ENCODE peak calls at places on chromosomes 13 and 19, in five cellular contexts. Y is neuronal stem cell, H is dorsolateral prefrontal cortex, V is HCT116, B is suprapubic skin. G is an unnamed sample.
A peak's percentile ranks its signal among the peaks of the same experiment; 100 is the strongest.

GRCh38 chr13:51942189-51942588 is 69.1 kb downstream of the ATP7B start:
- DNase-seq in B (no peak), H (no peak), Y (no peak), V (peak; percentile 19), G (no peak)

GRCh38 chr19:48218964-48219363 is 36.7 kb downstream of the CARD8 start:
- DNase-seq in Y (no peak), H (no peak), B (no peak), V (no peak), G (no peak)

GRCh38 chr13:111123649-111124048 is 8.5 kb downstream of the ARHGEF7 start:
- DNase-seq in B (no peak), H (no peak), Y (no peak), V (no peak), G (no peak)

GRCh38 chr19:14048439-14049153 is 13.3 kb downstream of the PALM3 start:
- DNase-seq in H (no peak), B (no peak), V (no peak), Y (peak; percentile 30), G (peak; percentile 53)

GRCh38 chr13:77907653-77908341 is 10.8 kb downstream of the EDNRB start:
- DNase-seq in V (no peak), H (no peak), B (no peak), Y (no peak), G (no peak)

GRCh38 chr13:48249018-48249417 is 16.0 kb downstream of the ITM2B start:
- DNase-seq in V (no peak), H (no peak), B (no peak), Y (no peak), G (no peak)

GRCh38 chr13:42246541-42246940 is 25.4 kb upstream of the AKAP11 start:
- DNase-seq in Y (no peak), B (no peak), H (no peak), V (no peak), G (no peak)

GRCh38 chr19:32345261-32346207 is at the start of gene ZNF507:
- DNase-seq in H (peak; percentile 89), V (peak; percentile 47), B (peak; percentile 91), Y (peak; percentile 76), G (peak; percentile 70)

GRCh38 chr13:22960827-22961226 is 220.0 kb upstream of the SGCG start:
- DNase-seq in Y (no peak), V (no peak), B (no peak), H (no peak), G (no peak)

GRCh38 chr19:49779731-49780578 is 13.2 kb downstream of the AP2A1 start:
- DNase-seq in B (no peak), H (no peak), V (no peak), Y (no peak), G (no peak)

GRCh38 chr19:18023596-18024212 is 15.7 kb downstream of the ARRDC2 start:
- DNase-seq in V (no peak), B (no peak), H (no peak), Y (no peak), G (peak; percentile 96)

GRCh38 chr13:95298971-95299627 is 2.2 kb downstream of the ABCC4 start:
- DNase-seq in Y (no peak), H (no peak), V (peak; percentile 36), B (no peak), G (no peak)

GRCh38 chr19:18468517-18468916 is 30.6 kb upstream of the ISYNA1 start:
- DNase-seq in B (no peak), V (no peak), Y (no peak), H (no peak), G (no peak)

GRCh38 chr19:4742717-4743646 is 19.3 kb upstream of the DPP9 start:
- DNase-seq in B (no peak), Y (no peak), H (no peak), V (no peak), G (no peak)

GRCh38 chr13:86201477-86201876 is 402.3 kb upstream of the SLITRK6 start:
- DNase-seq in H (no peak), B (no peak), Y (no peak), V (no peak), G (no peak)

GRCh38 chr13:45473627-45474026 is 8.9 kb downstream of the COG3 start:
- DNase-seq in H (no peak), B (no peak), V (no peak), Y (no peak), G (no peak)

GRCh38 chr19:43651758-43652545 is 12.3 kb upstream of the CADM4 start:
- DNase-seq in B (no peak), Y (no peak), V (no peak), H (peak; percentile 80), G (peak; percentile 71)

GRCh38 chr19:57171551-57172081 is 4.3 kb upstream of the DUXA start:
- DNase-seq in Y (peak; percentile 48), V (no peak), H (peak; percentile 70), B (no peak), G (no peak)

GRCh38 chr13:110963554-110963970 is 48.7 kb upstream of the ANKRD10 start:
- DNase-seq in H (no peak), V (no peak), B (no peak), Y (no peak), G (no peak)

GRCh38 chr13:25722893-25723292 is 328.9 kb downstream of the SHISA2 start:
- DNase-seq in B (no peak), Y (no peak), H (no peak), V (no peak), G (no peak)

GRCh38 chr19:31099470-31100190 is 249.6 kb downstream of the TSHZ3 start:
- DNase-seq in V (no peak), B (no peak), H (no peak), Y (no peak), G (no peak)

GRCh38 chr19:30170081-30170480 is 202.1 kb upstream of the ZNF536 start:
- DNase-seq in B (no peak), Y (no peak), H (no peak), V (no peak), G (no peak)

GRCh38 chr13:46756977-46757376 is 40.0 kb downstream of the ESD start:
- DNase-seq in B (no peak), Y (no peak), H (no peak), V (no peak), G (no peak)

GRCh38 chr19:19209372-19209771 is 2.4 kb upstream of the NCAN start:
- DNase-seq in Y (no peak), V (no peak), B (no peak), H (no peak), G (no peak)

GRCh38 chr13:113500530-113501265 is 10.2 kb upstream of the DCUN1D2 start:
- DNase-seq in V (no peak), Y (no peak), H (no peak), B (no peak), G (no peak)

GRCh38 chr19:12965017-12965811 is 4.2 kb upstream of the DAND5 start:
- DNase-seq in Y (peak; percentile 72), H (peak; percentile 88), B (no peak), V (peak; percentile 73), G (peak; percentile 59)

GRCh38 chr13:75704942-75705320 is 68.8 kb downstream of the LMO7 start:
- DNase-seq in H (no peak), V (peak; percentile 84), B (no peak), Y (no peak), G (no peak)

GRCh38 chr19:39145180-39145953 is 19.8 kb downstream of the PAK4 start:
- DNase-seq in Y (no peak), B (no peak), H (peak; percentile 58), V (no peak), G (no peak)
- H3K27ac ChIP-seq in Y (peak overlapping the region; percentile 46), B (peak overlapping the region; percentile 87), H (peak overlapping the region; percentile 95), V (no peak overlapping the region), G (peak overlapping the region; percentile 96)

DNA sequence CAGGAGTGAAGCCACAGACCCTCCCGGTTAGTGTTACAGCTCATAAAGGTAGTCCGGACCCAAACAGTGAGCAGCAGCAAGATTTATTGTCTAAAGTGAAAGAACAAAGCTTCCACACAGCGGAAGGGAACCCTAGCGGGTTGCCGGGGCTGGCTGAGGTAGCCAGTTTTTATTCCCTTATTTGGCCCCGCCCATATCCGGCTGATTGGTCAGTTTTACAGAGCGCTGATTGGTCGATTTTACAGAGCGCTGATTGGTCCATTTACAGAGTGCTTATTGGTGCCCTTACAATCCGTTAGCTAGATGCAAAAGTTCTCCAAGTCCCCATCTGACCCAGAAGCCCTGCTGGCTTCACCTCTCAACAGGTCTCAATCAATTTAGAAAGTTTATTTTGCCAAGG is 126.0 kb upstream of the RFC3 start:
- DNase-seq in B (no peak), Y (no peak), V (no peak), H (no peak), G (no peak)
- H3K4me3 ChIP-seq in B (no peak overlapping the region), Y (no peak overlapping the region), V (no peak overlapping the region), H (no peak overlapping the region), G (no peak overlapping the region)

DNA sequence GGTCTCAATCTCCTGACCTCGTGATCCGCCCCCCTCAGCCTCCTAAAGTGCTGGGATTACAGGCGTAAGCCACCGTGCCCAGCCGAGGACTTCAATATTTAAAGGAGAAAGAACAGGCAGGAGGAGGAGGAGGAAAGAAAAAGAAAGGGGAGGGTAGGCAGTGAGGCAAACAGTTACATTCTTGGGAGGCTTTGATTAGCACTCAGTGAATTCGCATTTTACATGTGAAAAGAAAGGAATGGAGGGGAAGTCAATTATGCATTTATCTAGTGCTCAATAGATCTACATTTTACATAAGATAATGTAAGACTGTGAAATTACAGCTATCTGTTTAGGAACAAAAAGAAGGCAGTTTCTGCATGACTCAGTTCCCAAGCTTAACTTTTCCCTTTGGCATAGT is 30.9 kb upstream of the CXCL17 start:
- DNase-seq in V (no peak), H (no peak), Y (no peak), B (no peak), G (no peak)
- H3K27ac ChIP-seq in V (no peak overlapping the region), H (no peak overlapping the region), Y (no peak overlapping the region), B (no peak overlapping the region), G (no peak overlapping the region)

GRCh38 chr13:50152224-50152623 is 137.0 kb downstream of the KCNRG start:
- DNase-seq in H (no peak), V (no peak), Y (no peak), B (no peak), G (no peak)

GRCh38 chr13:50153401-50153800 is 138.2 kb downstream of the KCNRG start:
- DNase-seq in V (no peak), Y (no peak), B (no peak), H (no peak), G (no peak)

GRCh38 chr13:50153888-50154287 is 138.6 kb downstream of the KCNRG start:
- DNase-seq in V (no peak), B (no peak), Y (no peak), H (no peak), G (no peak)

GRCh38 chr13:50154697-50155096 is 139.5 kb downstream of the KCNRG start:
- DNase-seq in Y (no peak), V (no peak), B (no peak), H (no peak), G (no peak)

GRCh38 chr13:50152655-50153309 is 137.5 kb downstream of the KCNRG start:
- DNase-seq in Y (no peak), H (no peak), V (no peak), B (no peak), G (no peak)
- H3K4me3 ChIP-seq in Y (no peak overlapping the region), H (peak overlapping the region; percentile 13), V (no peak overlapping the region), B (no peak overlapping the region), G (peak overlapping the region; percentile 17)

DNA sequence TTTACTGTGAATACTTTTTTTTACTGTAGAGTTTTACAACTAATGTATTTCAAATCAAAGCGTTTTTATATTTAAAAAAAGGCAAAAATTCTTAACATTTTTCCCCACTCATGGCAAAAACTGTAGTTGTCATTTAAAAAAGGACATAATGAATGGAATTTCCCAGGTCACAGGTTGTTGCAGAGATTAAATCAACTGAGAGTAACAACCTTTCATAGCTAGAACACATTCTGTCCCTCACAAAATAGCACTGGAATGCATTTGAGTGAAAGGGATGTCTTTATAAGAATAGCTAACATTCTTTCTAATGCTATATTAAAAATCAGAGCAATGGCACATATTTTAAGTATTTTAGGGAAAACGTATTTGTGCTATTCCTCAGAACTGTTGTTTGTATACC is 1393.3 kb upstream of the ATXN8OS start:
- DNase-seq in Y (peak; percentile 65), V (no peak), H (no peak), B (no peak), G (no peak)
- H3K27ac ChIP-seq in Y (no peak overlapping the region), V (no peak overlapping the region), H (no peak overlapping the region), B (no peak overlapping the region), G (no peak overlapping the region)